ENCODE peak calls at places on chromosomes 7 and 10, in six cellular contexts. R, C, V, Z, B and X are unnamed samples.

GRCh38 chr10:108112218-108112617 is 947.7 kb upstream of the SORCS1 start:
- DNase-seq in R (no peak), C (no peak), V (no peak), Z (peak), B (no peak), X (no peak)

GRCh38 chr7:40887099-40887498 is 752.3 kb downstream of the SUGCT start:
- DNase-seq in R (peak), C (no peak), V (peak), Z (no peak), B (no peak), X (no peak)

GRCh38 chr10:89283988-89284475 is 17.8 kb upstream of the IFIT2 start:
- DNase-seq in R (peak), C (peak), V (peak), Z (peak), B (no peak), X (no peak)

GRCh38 chr7:151689196-151689971 is 169.7 kb upstream of the RHEB start:
- DNase-seq in R (no peak), C (peak), V (no peak), Z (no peak), B (no peak), X (no peak)

GRCh38 chr7:89500082-89500481 is 654.2 kb upstream of the STEAP1 start:
- DNase-seq in R (no peak), C (no peak), V (no peak), Z (no peak), B (no peak), X (no peak)

GRCh38 chr7:140006600-140006999 is 56.2 kb downstream of the PARP12 start:
- DNase-seq in R (no peak), C (no peak), V (no peak), Z (no peak), B (no peak), X (no peak)

GRCh38 chr10:123517376-123517775 is 148.8 kb upstream of the GPR26 start:
- DNase-seq in R (no peak), C (no peak), V (no peak), Z (no peak), B (no peak), X (no peak)

GRCh38 chr10:24900888-24901685 is 51.3 kb downstream of the PRTFDC1 start:
- DNase-seq in R (no peak), C (no peak), V (peak), Z (no peak), B (no peak), X (peak)

GRCh38 chr10:62924344-62924748 is 108.2 kb upstream of the EGR2 start:
- DNase-seq in R (no peak), C (no peak), V (no peak), Z (peak), B (no peak), X (no peak)

GRCh38 chr10:83978681-83979383 is 160.5 kb upstream of the GHITM start:
- DNase-seq in R (no peak), C (no peak), V (no peak), Z (no peak), B (no peak), X (no peak)

DNA sequence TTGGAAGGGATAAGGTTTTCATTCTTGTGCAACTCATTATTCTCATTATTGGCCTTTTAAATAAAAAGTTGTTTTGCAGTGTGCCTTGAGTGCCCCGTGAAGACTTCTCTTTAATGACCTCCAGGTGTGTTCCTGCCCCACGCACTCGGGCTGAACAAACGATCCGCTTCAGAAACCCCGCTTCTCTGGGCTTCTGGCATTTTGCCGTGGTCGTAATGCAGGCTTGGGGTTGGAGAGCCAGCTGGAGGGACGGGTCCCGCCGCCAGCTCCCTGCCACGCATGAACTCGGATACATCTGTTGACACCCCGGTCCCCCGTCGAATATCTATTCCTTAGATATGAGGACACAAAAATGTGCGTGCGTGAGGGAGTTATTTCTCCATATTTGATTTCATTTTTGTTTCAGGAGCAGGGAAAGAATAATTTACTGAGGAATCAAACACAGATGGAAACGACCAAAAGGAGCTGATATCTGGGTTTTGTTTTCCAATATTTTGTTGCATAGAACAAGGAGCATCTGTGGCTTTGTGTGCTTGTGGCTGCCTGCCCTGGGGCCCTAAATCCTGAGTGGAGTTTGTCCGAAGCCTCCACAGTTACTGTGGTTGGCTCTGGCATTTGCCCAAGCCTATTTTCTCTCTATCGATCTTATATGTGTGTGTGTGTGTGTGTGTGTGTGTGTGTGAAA is 17.0 kb upstream of the TTYH3 start:
- DNase-seq in R (no peak), C (no peak), V (no peak), Z (no peak), B (no peak), X (no peak)
- H3K4me3 ChIP-seq in R (no peak), C (no peak), V (no peak), Z (no peak), B (no peak), X (no peak)

DNA sequence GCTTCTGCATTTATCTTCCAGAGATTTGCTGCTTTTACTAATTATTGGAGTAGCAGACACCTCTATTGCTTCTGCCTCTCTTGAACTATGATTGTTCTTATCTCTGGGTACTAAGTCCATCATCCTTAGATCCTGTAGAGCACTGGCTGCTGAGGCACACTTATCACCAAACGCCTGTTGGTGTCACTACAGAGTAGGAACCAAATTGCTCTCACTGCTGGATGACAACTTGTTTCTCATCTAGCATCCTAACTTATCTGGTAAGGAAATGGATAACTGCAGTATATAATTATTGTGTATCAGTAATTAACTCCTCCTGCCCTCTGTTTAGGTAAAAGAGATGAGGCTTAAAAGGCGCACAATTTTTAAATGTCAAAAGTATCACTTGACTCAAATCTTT is 1059.4 kb downstream of the NRG3 start:
- DNase-seq in R (no peak), C (no peak), V (no peak), Z (peak), B (peak), X (no peak)
- TF ChIP-seq CTCF in R (no peak), C (no peak), V (no peak), Z (peak), B (peak), X (no peak)

DNA sequence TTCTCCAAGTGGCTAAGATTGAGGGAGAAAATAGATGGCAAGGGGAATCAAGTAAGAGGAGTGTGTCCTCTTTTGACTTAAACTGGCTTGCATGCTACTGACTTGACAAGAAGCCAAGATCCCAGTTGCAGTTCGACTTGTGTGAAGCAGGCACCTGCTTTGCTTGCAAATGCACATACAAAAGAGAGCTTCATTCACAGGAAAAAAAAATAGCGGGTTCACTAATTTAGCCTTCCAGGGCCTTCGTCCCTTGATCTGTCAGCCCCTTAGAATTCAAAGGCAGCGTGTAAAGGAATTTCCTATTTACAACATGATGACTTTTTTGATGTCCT is 192.1 kb downstream of the CELF2 start:
- DNase-seq in R (no peak), C (no peak), V (peak), Z (no peak), B (no peak), X (no peak)
- H3K4me3 ChIP-seq in R (no peak), C (no peak), V (no peak), Z (no peak), B (no peak), X (no peak)

DNA sequence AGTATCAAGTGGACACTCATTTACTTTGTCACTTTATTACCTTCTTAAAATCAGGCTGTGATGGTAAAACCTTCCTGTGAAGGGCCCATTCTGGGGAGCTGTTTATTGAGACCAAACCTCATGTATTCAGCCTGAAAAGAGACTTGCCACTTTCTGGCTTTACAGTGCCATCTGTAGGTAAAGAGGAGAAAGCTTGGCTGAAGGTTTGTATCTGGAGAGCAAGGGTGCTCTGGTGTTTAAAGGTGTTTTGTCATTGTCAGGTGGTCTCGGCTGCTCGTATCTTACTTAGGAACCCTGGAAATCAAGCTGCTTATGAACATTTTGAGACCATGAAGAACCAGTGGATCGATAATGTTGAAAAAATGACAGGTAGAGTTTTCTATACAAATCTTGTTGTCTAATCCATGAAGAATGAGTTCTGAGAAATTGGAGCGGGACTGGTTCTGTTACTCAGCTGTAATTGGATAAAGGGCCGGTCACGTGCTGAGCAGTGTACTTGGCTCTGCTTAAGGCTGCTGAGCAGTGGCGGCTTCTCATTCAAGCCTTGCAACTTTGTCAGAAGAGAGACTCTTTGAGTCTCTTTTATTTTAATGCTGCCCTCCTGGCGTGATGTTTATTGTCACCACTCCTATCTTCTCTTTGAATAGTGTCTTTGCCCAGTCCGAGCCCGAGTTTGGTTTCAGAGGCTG is 46.9 kb downstream of the AP3M1 start:
- DNase-seq in R (peak), C (no peak), V (peak), Z (peak), B (no peak), X (peak)
- TF ChIP-seq CTCF in R (peak), C (no peak), V (peak), Z (peak), B (peak), X (peak)

GRCh38 chr10:74109452-74109851 is 41.2 kb downstream of the AP3M1 start:
- DNase-seq in R (no peak), C (no peak), V (no peak), Z (no peak), B (no peak), X (no peak)
- H3K4me3 ChIP-seq in R (no peak), C (no peak), V (no peak), Z (no peak), B (no peak), X (no peak)

GRCh38 chr10:127815147-127815546 is 77.6 kb downstream of the CLRN3 start:
- DNase-seq in R (no peak), C (no peak), V (no peak), Z (no peak), B (no peak), X (no peak)
- TF ChIP-seq CTCF in R (no peak), C (no peak), V (no peak), Z (peak), B (peak), X (peak)

GRCh38 chr7:44638611-44639557 is 32.5 kb downstream of the OGDH start:
- DNase-seq in R (peak), C (peak), V (peak), Z (no peak), B (peak), X (peak)
- H3K4me3 ChIP-seq in R (no peak), C (no peak), V (no peak), Z (no peak), B (no peak), X (peak)